ENCODE peak calls at places on chromosomes 7 and 10, in six cellular contexts. One of them, this sample, is unnamed.

GRCh38 chr10:50431791-50432190 is 180.5 kb upstream of the ASAH2 start:
- DNase-seq in vagina: no peak
- DNase-seq in gastrocnemius medialis: no peak
- DNase-seq in neural progenitor cell: no peak
- DNase-seq in right cardiac atrium: no peak
- DNase-seq in foreskin keratinocyte: no peak
- DNase-seq in this sample: no peak

GRCh38 chr7:55325371-55325792 is 39.8 kb upstream of the LANCL2 start:
- DNase-seq in right cardiac atrium: peak
- DNase-seq in foreskin keratinocyte: no peak
- DNase-seq in neural progenitor cell: no peak
- DNase-seq in vagina: no peak
- DNase-seq in gastrocnemius medialis: peak
- DNase-seq in this sample: no peak

GRCh38 chr7:84231157-84231556 is 36.6 kb upstream of the SEMA3A start:
- DNase-seq in gastrocnemius medialis: no peak
- DNase-seq in vagina: no peak
- DNase-seq in right cardiac atrium: no peak
- DNase-seq in foreskin keratinocyte: no peak
- DNase-seq in neural progenitor cell: no peak
- DNase-seq in this sample: no peak

GRCh38 chr10:4355346-4355745 is 470.7 kb upstream of the AKR1E2 start:
- DNase-seq in neural progenitor cell: no peak
- DNase-seq in gastrocnemius medialis: no peak
- DNase-seq in foreskin keratinocyte: peak
- DNase-seq in right cardiac atrium: no peak
- DNase-seq in vagina: no peak
- DNase-seq in this sample: no peak

GRCh38 chr10:15789793-15790525 is 70.2 kb upstream of the ITGA8 start:
- DNase-seq in gastrocnemius medialis: no peak
- DNase-seq in right cardiac atrium: no peak
- DNase-seq in neural progenitor cell: no peak
- DNase-seq in vagina: no peak
- DNase-seq in foreskin keratinocyte: no peak
- DNase-seq in this sample: no peak

GRCh38 chr7:116710764-116711452 is 38.9 kb downstream of the MET start:
- DNase-seq in right cardiac atrium: no peak
- DNase-seq in gastrocnemius medialis: no peak
- DNase-seq in neural progenitor cell: no peak
- DNase-seq in foreskin keratinocyte: no peak
- DNase-seq in vagina: no peak
- DNase-seq in this sample: peak

GRCh38 chr10:117698809-117699208 is 156.3 kb downstream of the EMX2 start:
- DNase-seq in foreskin keratinocyte: no peak
- DNase-seq in gastrocnemius medialis: no peak
- DNase-seq in right cardiac atrium: no peak
- DNase-seq in neural progenitor cell: no peak
- DNase-seq in vagina: no peak
- DNase-seq in this sample: no peak

GRCh38 chr10:115409347-115409746 is 316.2 kb downstream of the ATRNL1 start:
- DNase-seq in vagina: no peak
- DNase-seq in foreskin keratinocyte: no peak
- DNase-seq in gastrocnemius medialis: no peak
- DNase-seq in right cardiac atrium: no peak
- DNase-seq in neural progenitor cell: no peak
- DNase-seq in this sample: no peak

GRCh38 chr7:32957326-32958045 is at the start of gene FKBP9:
- DNase-seq in vagina: no peak
- DNase-seq in gastrocnemius medialis: peak
- DNase-seq in right cardiac atrium: peak
- DNase-seq in neural progenitor cell: peak
- DNase-seq in foreskin keratinocyte: peak
- DNase-seq in this sample: peak

GRCh38 chr10:82856953-82857352 is 982.0 kb downstream of the NRG3 start:
- DNase-seq in foreskin keratinocyte: no peak
- DNase-seq in neural progenitor cell: no peak
- DNase-seq in right cardiac atrium: no peak
- DNase-seq in vagina: no peak
- DNase-seq in gastrocnemius medialis: no peak
- DNase-seq in this sample: no peak

GRCh38 chr7:127251458-127252379 is 1.0 kb downstream of the GRM8 start:
- DNase-seq in right cardiac atrium: peak
- DNase-seq in vagina: no peak
- DNase-seq in foreskin keratinocyte: no peak
- DNase-seq in neural progenitor cell: peak
- DNase-seq in gastrocnemius medialis: no peak
- DNase-seq in this sample: no peak

GRCh38 chr7:23373151-23374004 is 74.2 kb downstream of the MALSU1 start:
- DNase-seq in gastrocnemius medialis: no peak
- DNase-seq in vagina: no peak
- DNase-seq in neural progenitor cell: no peak
- DNase-seq in right cardiac atrium: no peak
- DNase-seq in foreskin keratinocyte: peak
- DNase-seq in this sample: no peak

GRCh38 chr10:132398566-132398991 is 1.6 kb downstream of the PWWP2B start:
- DNase-seq in gastrocnemius medialis: no peak
- DNase-seq in vagina: no peak
- DNase-seq in foreskin keratinocyte: no peak
- DNase-seq in neural progenitor cell: no peak
- DNase-seq in right cardiac atrium: peak
- DNase-seq in this sample: no peak

GRCh38 chr10:44383749-44384600 is 922 bp downstream of the CXCL12 start:
- DNase-seq in foreskin keratinocyte: peak
- DNase-seq in gastrocnemius medialis: no peak
- DNase-seq in vagina: peak
- DNase-seq in neural progenitor cell: peak
- DNase-seq in right cardiac atrium: peak
- DNase-seq in this sample: no peak

GRCh38 chr7:152522551-152522950 is 86.7 kb upstream of the KMT2C start:
- DNase-seq in gastrocnemius medialis: peak
- DNase-seq in foreskin keratinocyte: no peak
- DNase-seq in vagina: no peak
- DNase-seq in neural progenitor cell: no peak
- DNase-seq in right cardiac atrium: peak
- DNase-seq in this sample: no peak

GRCh38 chr7:124702385-124702784 is 63.2 kb downstream of the GPR37 start:
- DNase-seq in right cardiac atrium: no peak
- DNase-seq in vagina: no peak
- DNase-seq in neural progenitor cell: no peak
- DNase-seq in gastrocnemius medialis: no peak
- DNase-seq in foreskin keratinocyte: peak
- DNase-seq in this sample: no peak

GRCh38 chr10:103894454-103894853 is 23.5 kb downstream of the STN1 start:
- DNase-seq in right cardiac atrium: no peak
- DNase-seq in gastrocnemius medialis: no peak
- DNase-seq in neural progenitor cell: no peak
- DNase-seq in foreskin keratinocyte: no peak
- DNase-seq in vagina: no peak
- DNase-seq in this sample: no peak

GRCh38 chr7:31083205-31083801 is 31.2 kb downstream of the ADCYAP1R1 start:
- DNase-seq in vagina: no peak
- DNase-seq in neural progenitor cell: no peak
- DNase-seq in right cardiac atrium: no peak
- DNase-seq in foreskin keratinocyte: no peak
- DNase-seq in gastrocnemius medialis: no peak
- DNase-seq in this sample: no peak

GRCh38 chr10:89845541-89846275 is 144.3 kb downstream of the KIF20B start:
- DNase-seq in foreskin keratinocyte: peak
- DNase-seq in right cardiac atrium: no peak
- DNase-seq in neural progenitor cell: no peak
- DNase-seq in gastrocnemius medialis: no peak
- DNase-seq in vagina: no peak
- DNase-seq in this sample: no peak

GRCh38 chr7:123557016-123557630 is 495 bp downstream of the NDUFA5 start:
- DNase-seq in foreskin keratinocyte: no peak
- DNase-seq in right cardiac atrium: peak
- DNase-seq in vagina: no peak
- DNase-seq in neural progenitor cell: peak
- DNase-seq in gastrocnemius medialis: no peak
- DNase-seq in this sample: no peak

GRCh38 chr10:116817780-116818343 is 31.4 kb upstream of the ENO4 start:
- DNase-seq in gastrocnemius medialis: no peak
- DNase-seq in neural progenitor cell: no peak
- DNase-seq in foreskin keratinocyte: no peak
- DNase-seq in right cardiac atrium: no peak
- DNase-seq in vagina: peak
- DNase-seq in this sample: no peak

GRCh38 chr10:115985696-115986095 is 287.3 kb downstream of the GFRA1 start:
- DNase-seq in vagina: no peak
- DNase-seq in gastrocnemius medialis: no peak
- DNase-seq in foreskin keratinocyte: no peak
- DNase-seq in neural progenitor cell: no peak
- DNase-seq in right cardiac atrium: no peak
- DNase-seq in this sample: no peak

GRCh38 chr10:11539191-11539868 is 72.1 kb downstream of the USP6NL start:
- DNase-seq in right cardiac atrium: no peak
- DNase-seq in neural progenitor cell: no peak
- DNase-seq in vagina: no peak
- DNase-seq in gastrocnemius medialis: no peak
- DNase-seq in foreskin keratinocyte: peak
- DNase-seq in this sample: no peak

GRCh38 chr10:64699244-64699643 is 1178.0 kb downstream of the REEP3 start:
- DNase-seq in right cardiac atrium: no peak
- DNase-seq in vagina: no peak
- DNase-seq in neural progenitor cell: no peak
- DNase-seq in gastrocnemius medialis: no peak
- DNase-seq in foreskin keratinocyte: no peak
- DNase-seq in this sample: no peak

GRCh38 chr10:43734716-43735115 is 86.0 kb upstream of the ZNF32 start:
- DNase-seq in foreskin keratinocyte: no peak
- DNase-seq in vagina: no peak
- DNase-seq in right cardiac atrium: no peak
- DNase-seq in neural progenitor cell: no peak
- DNase-seq in gastrocnemius medialis: no peak
- DNase-seq in this sample: no peak